ENCODE peak calls at places on chromosomes 11 and 22, in seven cellular contexts. F, M, V, G, L, X and N are unnamed samples.

GRCh38 chr11:74748211-74749126 is at the start of gene RNF169:
- DNase-seq in V (peak; percentile 80), G (peak; percentile 97), M (peak; percentile 92), F (peak; percentile 99), L (peak; percentile 99), X (peak; percentile 95), N (peak; percentile 70)

GRCh38 chr11:111148116-111148515 is 97.4 kb upstream of the POU2AF2 start:
- DNase-seq in X (no peak), V (no peak), F (no peak), M (no peak), L (no peak), G (no peak), N (no peak)

GRCh38 chr11:43920598-43921419 is 21.6 kb upstream of the C11orf96 start:
- DNase-seq in V (peak; percentile 100), L (no peak), G (no peak), M (peak; percentile 70), X (no peak), F (no peak), N (peak; percentile 100)

GRCh38 chr22:46085831-46086576 is 64.3 kb upstream of the PPARA start:
- DNase-seq in F (no peak), X (no peak), M (peak; percentile 88), V (no peak), G (peak; percentile 81), L (no peak), N (no peak)

GRCh38 chr22:24450600-24450999 is 23.2 kb downstream of the ADORA2A start:
- DNase-seq in F (peak; percentile 76), L (no peak), G (no peak), V (no peak), M (no peak), X (peak; percentile 52), N (no peak)

GRCh38 chr22:50118557-50119168 is 28.9 kb downstream of the MOV10L1 start:
- DNase-seq in F (peak; percentile 73), L (no peak), M (peak; percentile 27), V (no peak), G (no peak), X (peak; percentile 83), N (peak; percentile 18)

GRCh38 chr11:45253640-45254039 is 32.5 kb downstream of the SYT13 start:
- DNase-seq in M (no peak), L (no peak), F (no peak), V (no peak), X (no peak), G (no peak), N (no peak)

GRCh38 chr11:16874275-16874975 is 136.0 kb downstream of the C11orf58 start:
- DNase-seq in G (no peak), L (no peak), M (no peak), V (no peak), X (no peak), F (no peak), N (no peak)

GRCh38 chr11:96242971-96243647 is 99.9 kb downstream of the MAML2 start:
- DNase-seq in G (peak; percentile 95), X (peak; percentile 94), M (peak; percentile 91), L (peak; percentile 93), F (peak; percentile 99), V (peak; percentile 86), N (peak; percentile 88)